ENCODE peak calls at places on chromosomes 6 and 20, in eight cellular contexts. L, T, G, C, Z, U, D and R are unnamed samples.

GRCh38 chr20:35661013-35661412 is 3.7 kb downstream of the CPNE1 start:
- DNase-seq in L (no peak), T (no peak), G (no peak), C (no peak), Z (no peak), U (no peak), D (no peak), R (no peak)

GRCh38 chr20:51169813-51170212 is 146.9 kb upstream of the KCNG1 start:
- DNase-seq in L (no peak), T (no peak), G (no peak), C (peak), Z (no peak), U (no peak), D (no peak), R (no peak)

GRCh38 chr20:34546751-34547181 is 11.8 kb upstream of the MAP1LC3A start:
- DNase-seq in L (peak), T (no peak), G (no peak), C (no peak), Z (peak), U (no peak), D (no peak), R (no peak)

GRCh38 chr6:71412559-71412958 is 123.9 kb downstream of the OGFRL1 start:
- DNase-seq in L (no peak), T (no peak), G (no peak), C (no peak), Z (no peak), U (no peak), D (no peak), R (no peak)

GRCh38 chr20:24692429-24693190 is 223.2 kb downstream of the SYNDIG1 start:
- DNase-seq in L (no peak), T (no peak), G (no peak), C (no peak), Z (no peak), U (no peak), D (no peak), R (no peak)

GRCh38 chr20:24971702-24972101 is 20.8 kb downstream of the APMAP start:
- DNase-seq in L (no peak), T (no peak), G (no peak), C (no peak), Z (no peak), U (peak), D (no peak), R (no peak)

GRCh38 chr6:141482773-141483172 is 650.0 kb upstream of the GJE1 start:
- DNase-seq in L (no peak), T (no peak), G (no peak), C (no peak), Z (no peak), U (no peak), D (no peak), R (no peak)

GRCh38 chr20:3679749-3680700 is 1.8 kb downstream of the ADAM33 start:
- DNase-seq in L (no peak), T (no peak), G (peak), C (peak), Z (no peak), U (no peak), D (no peak), R (no peak)

GRCh38 chr6:44016131-44016870 is 111.0 kb downstream of the MRPL14 start:
- DNase-seq in L (no peak), T (no peak), G (peak), C (no peak), Z (no peak), U (no peak), D (no peak), R (no peak)

GRCh38 chr20:50932881-50933280 is 1.6 kb upstream of the ADNP start:
- DNase-seq in L (no peak), T (no peak), G (no peak), C (no peak), Z (no peak), U (no peak), D (no peak), R (no peak)

GRCh38 chr6:160129886-160130615 is 8.4 kb downstream of the SLC22A1 start:
- DNase-seq in L (no peak), T (no peak), G (no peak), C (no peak), Z (no peak), U (no peak), D (no peak), R (no peak)

GRCh38 chr20:19812056-19812455 is 54.0 kb downstream of the RIN2 start:
- DNase-seq in L (no peak), T (no peak), G (no peak), C (no peak), Z (no peak), U (no peak), D (no peak), R (no peak)

GRCh38 chr20:35273449-35274171 is 4.3 kb downstream of the MMP24OS start:
- DNase-seq in L (no peak), T (no peak), G (no peak), C (peak), Z (no peak), U (no peak), D (peak), R (no peak)

GRCh38 chr6:154882107-154882506 is 113.0 kb upstream of the TIAM2 start:
- DNase-seq in L (no peak), T (no peak), G (peak), C (no peak), Z (no peak), U (no peak), D (no peak), R (no peak)

GRCh38 chr6:34393191-34393967 is 910 bp upstream of the NUDT3 start:
- DNase-seq in L (no peak), T (no peak), G (no peak), C (no peak), Z (no peak), U (no peak), D (no peak), R (no peak)

GRCh38 chr20:49318430-49319203 is 40.8 kb upstream of the ZNFX1 start:
- DNase-seq in L (no peak), T (no peak), G (no peak), C (peak), Z (no peak), U (peak), D (no peak), R (no peak)

GRCh38 chr6:30557683-30557981 is 537 bp downstream of the PRR3 start:
- DNase-seq in L (no peak), T (peak), G (no peak), C (no peak), Z (no peak), U (no peak), D (no peak), R (no peak)

GRCh38 chr20:44138859-44139258 is 48.1 kb downstream of the JPH2 start:
- DNase-seq in L (no peak), T (no peak), G (peak), C (no peak), Z (no peak), U (no peak), D (no peak), R (no peak)

GRCh38 chr6:156827382-156827781 is 50.2 kb downstream of the ARID1B start:
- DNase-seq in L (no peak), T (no peak), G (no peak), C (no peak), Z (no peak), U (no peak), D (no peak), R (no peak)

GRCh38 chr6:138162104-138162946 is 586 bp downstream of the ARFGEF3 start:
- DNase-seq in L (no peak), T (no peak), G (no peak), C (peak), Z (peak), U (no peak), D (no peak), R (no peak)

GRCh38 chr20:53394433-53394832 is 199.2 kb downstream of the ZNF217 start:
- DNase-seq in L (no peak), T (no peak), G (no peak), C (no peak), Z (no peak), U (no peak), D (no peak), R (no peak)

GRCh38 chr6:112153926-112154621 is 66.7 kb downstream of the FAM229B start:
- DNase-seq in L (no peak), T (no peak), G (peak), C (no peak), Z (no peak), U (no peak), D (no peak), R (no peak)

GRCh38 chr6:150006961-150007464 is 18.3 kb downstream of the RAET1L start:
- DNase-seq in L (no peak), T (no peak), G (peak), C (peak), Z (no peak), U (no peak), D (no peak), R (no peak)

GRCh38 chr20:12788936-12789335 is 219.8 kb upstream of the SPTLC3 start:
- DNase-seq in L (no peak), T (no peak), G (no peak), C (no peak), Z (no peak), U (no peak), D (no peak), R (no peak)

GRCh38 chr6:41712651-41713103 is 22.7 kb downstream of the TFEB start:
- DNase-seq in L (no peak), T (no peak), G (peak), C (no peak), Z (no peak), U (no peak), D (peak), R (no peak)

GRCh38 chr6:13273931-13274706 is 54.2 kb downstream of the TBC1D7 start:
- DNase-seq in L (no peak), T (peak), G (no peak), C (no peak), Z (no peak), U (peak), D (no peak), R (no peak)

GRCh38 chr6:138007014-138007472 is 100.2 kb downstream of the PERP start:
- DNase-seq in L (no peak), T (no peak), G (peak), C (peak), Z (peak), U (no peak), D (no peak), R (peak)